ENCODE peak calls at places on chromosome 19, in six cellular contexts. K, V, W, M, B and D are unnamed samples.

GRCh38 chr19:17078038-17078919 is 2.7 kb downstream of the MYO9B start:
- DNase-seq in K (no peak), V (no peak), W (no peak), M (no peak), B (peak), D (no peak)

GRCh38 chr19:50214699-50215543 is 11.5 kb downstream of the MYH14 start:
- DNase-seq in K (peak), V (no peak), W (no peak), M (no peak), B (peak), D (no peak)

GRCh38 chr19:50658438-50659317 is 9.4 kb downstream of the C19orf81 start:
- DNase-seq in K (peak), V (no peak), W (peak), M (peak), B (peak), D (peak)

GRCh38 chr19:4955274-4955673 is 13.6 kb upstream of the KDM4B start:
- DNase-seq in K (no peak), V (no peak), W (no peak), M (no peak), B (no peak), D (no peak)

GRCh38 chr19:3984908-3985642 is at the start of gene EEF2:
- DNase-seq in K (peak), V (peak), W (peak), M (peak), B (peak), D (peak)

GRCh38 chr19:49214701-49215100 is 57.1 kb downstream of the TRPM4 start:
- DNase-seq in K (no peak), V (no peak), W (no peak), M (no peak), B (no peak), D (no peak)

GRCh38 chr19:30001794-30002193 is 59.8 kb downstream of the URI1 start:
- DNase-seq in K (no peak), V (no peak), W (no peak), M (peak), B (no peak), D (no peak)

GRCh38 chr19:58558066-58558622 is at the start of gene UBE2M:
- DNase-seq in K (no peak), V (no peak), W (no peak), M (no peak), B (peak), D (peak)

GRCh38 chr19:46018729-46019251 is 4.1 kb downstream of the PGLYRP1 start:
- DNase-seq in K (no peak), V (no peak), W (no peak), M (no peak), B (no peak), D (no peak)

GRCh38 chr19:5281588-5281987 is 59.0 kb downstream of the PTPRS start:
- DNase-seq in K (no peak), V (no peak), W (no peak), M (no peak), B (no peak), D (no peak)

GRCh38 chr19:55283548-55284393 is at the start of gene BRSK1:
- DNase-seq in K (peak), V (no peak), W (peak), M (peak), B (peak), D (peak)

GRCh38 chr19:53612762-53613526 is 18.9 kb upstream of the DPRX start:
- DNase-seq in K (peak), V (no peak), W (no peak), M (no peak), B (peak), D (no peak)

GRCh38 chr19:35039881-35040456 is 1.6 kb upstream of the HPN start:
- DNase-seq in K (peak), V (no peak), W (no peak), M (no peak), B (no peak), D (no peak)

GRCh38 chr19:2976609-2977000 is 759 bp upstream of the TLE6 start:
- DNase-seq in K (no peak), V (no peak), W (no peak), M (no peak), B (peak), D (no peak)

GRCh38 chr19:20968092-20968491 is 45.0 kb downstream of the ZNF85 start:
- DNase-seq in K (no peak), V (no peak), W (no peak), M (no peak), B (no peak), D (no peak)

GRCh38 chr19:38731654-38732301 is 12.5 kb downstream of the CAPN12 start:
- DNase-seq in K (no peak), V (no peak), W (no peak), M (no peak), B (no peak), D (no peak)

GRCh38 chr19:38733493-38734175 is 10.6 kb downstream of the CAPN12 start:
- DNase-seq in K (no peak), V (no peak), W (no peak), M (no peak), B (no peak), D (no peak)

GRCh38 chr19:38734426-38735256 is 9.6 kb downstream of the CAPN12 start:
- DNase-seq in K (no peak), V (no peak), W (no peak), M (no peak), B (peak), D (no peak)

GRCh38 chr19:38734176-38734425 is 10.2 kb downstream of the CAPN12 start:
- DNase-seq in K (no peak), V (no peak), W (no peak), M (no peak), B (no peak), D (no peak)

GRCh38 chr19:38733241-38733492 is 11.1 kb downstream of the CAPN12 start:
- DNase-seq in K (no peak), V (no peak), W (no peak), M (no peak), B (no peak), D (no peak)
- H3K4me2 ChIP-seq in K (no peak), V (no peak), W (no peak), M (no peak), B (no peak), D (no peak)

GRCh38 chr19:10554760-10555612 is 10.8 kb downstream of the KRI1 start:
- DNase-seq in K (no peak), V (peak), W (no peak), M (no peak), B (no peak), D (no peak)

GRCh38 chr19:10553943-10554381 is 10.3 kb downstream of the ATG4D start:
- DNase-seq in K (no peak), V (peak), W (no peak), M (no peak), B (no peak), D (peak)

GRCh38 chr19:10557603-10558197 is 8.1 kb downstream of the KRI1 start:
- DNase-seq in K (no peak), V (no peak), W (no peak), M (no peak), B (no peak), D (no peak)

GRCh38 chr19:10553087-10553667 is 9.5 kb downstream of the ATG4D start:
- DNase-seq in K (no peak), V (no peak), W (no peak), M (no peak), B (no peak), D (peak)

GRCh38 chr19:10555613-10555979 is 10.2 kb downstream of the KRI1 start:
- DNase-seq in K (no peak), V (no peak), W (no peak), M (no peak), B (no peak), D (no peak)
- H3K4me2 ChIP-seq in K (no peak), V (peak), W (no peak), M (no peak), B (no peak), D (peak)

DNA sequence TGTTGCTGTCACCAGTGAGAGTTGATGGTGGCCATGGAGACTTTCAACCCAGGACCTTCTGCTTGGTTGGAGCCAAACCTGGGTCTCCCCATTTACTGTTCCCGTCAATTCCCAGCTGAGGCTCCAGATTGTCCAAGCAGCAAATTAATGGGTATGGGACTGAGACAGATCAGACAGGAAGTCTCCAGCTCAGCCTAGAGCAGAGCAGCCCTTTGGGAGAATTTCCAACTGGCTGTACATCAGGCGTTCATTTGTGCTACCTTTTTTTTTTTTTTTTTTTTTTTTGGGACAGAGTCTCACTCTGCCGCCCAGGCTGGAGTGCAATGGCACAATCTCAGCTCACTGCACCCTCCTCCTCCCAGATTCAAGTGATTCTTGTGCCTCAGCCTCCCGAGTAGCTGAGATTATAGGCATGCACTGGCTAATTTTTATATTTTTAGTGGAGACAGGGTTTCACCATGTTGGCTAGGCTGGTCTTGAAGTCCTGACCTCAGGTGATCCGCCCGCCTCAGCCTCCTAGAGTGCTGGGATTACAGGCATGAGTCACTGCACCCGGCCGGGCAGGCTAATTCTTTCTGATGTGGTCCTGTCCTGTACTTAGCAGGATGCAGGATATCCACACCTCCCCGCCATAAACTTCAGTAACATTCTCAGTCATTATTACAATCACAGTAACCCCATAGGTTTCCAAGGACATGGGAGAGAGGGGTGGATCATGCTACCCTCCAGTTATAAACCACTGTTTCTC is 9.3 kb downstream of the MAP3K10 start:
- DNase-seq in K (no peak), V (no peak), W (no peak), M (no peak), B (no peak), D (no peak)
- H3K4me2 ChIP-seq in K (no peak), V (no peak), W (no peak), M (no peak), B (no peak), D (no peak)

GRCh38 chr19:18901503-18901890 is 5.5 kb upstream of the CERS1 start:
- DNase-seq in K (no peak), V (no peak), W (no peak), M (no peak), B (no peak), D (no peak)
- H3K4me2 ChIP-seq in K (no peak), V (no peak), W (no peak), M (no peak), B (no peak), D (no peak)

GRCh38 chr19:14496849-14497346 is 971 bp upstream of the GIPC1 start:
- DNase-seq in K (no peak), V (no peak), W (no peak), M (no peak), B (no peak), D (no peak)
- H3K4me2 ChIP-seq in K (peak), V (peak), W (no peak), M (peak), B (no peak), D (peak)

GRCh38 chr19:1491849-1492170 is 829 bp downstream of the REEP6 start:
- DNase-seq in K (no peak), V (no peak), W (no peak), M (no peak), B (no peak), D (no peak)
- H3K4me2 ChIP-seq in K (peak), V (peak), W (peak), M (no peak), B (no peak), D (peak)

GRCh38 chr19:39546599-39546998 is 6.6 kb upstream of the EID2 start:
- DNase-seq in K (no peak), V (peak), W (no peak), M (no peak), B (peak), D (no peak)
- H3K4me2 ChIP-seq in K (no peak), V (no peak), W (no peak), M (no peak), B (no peak), D (no peak)

DNA sequence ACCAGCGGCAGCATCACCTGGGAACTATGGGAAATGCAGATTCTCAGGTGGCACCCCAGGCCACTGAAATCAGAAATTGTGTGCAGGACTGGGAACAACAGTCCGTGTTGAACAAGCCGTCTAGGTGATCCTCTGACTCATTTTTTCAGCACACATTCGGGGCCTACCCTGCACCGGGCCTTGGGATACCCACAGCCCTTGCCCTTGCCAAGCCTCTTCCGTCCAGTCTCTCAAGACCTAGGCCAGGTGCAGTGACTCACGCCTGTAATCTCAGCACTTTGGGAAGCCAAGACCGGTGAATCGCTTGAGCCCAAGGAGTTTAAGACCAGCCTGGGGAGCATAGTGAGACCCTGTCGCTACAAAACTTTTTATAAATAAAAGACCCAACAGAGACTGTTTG is 18.3 kb downstream of the TGFB1 start:
- DNase-seq in K (no peak), V (no peak), W (no peak), M (no peak), B (no peak), D (no peak)
- H3K4me2 ChIP-seq in K (no peak), V (no peak), W (no peak), M (no peak), B (no peak), D (no peak)

GRCh38 chr19:43575156-43575950 is at the start of the genes PINLYP and XRCC1:
- DNase-seq in K (peak), V (peak), W (peak), M (peak), B (peak), D (peak)
- H3K4me2 ChIP-seq in K (peak), V (peak), W (peak), M (peak), B (peak), D (peak)

DNA sequence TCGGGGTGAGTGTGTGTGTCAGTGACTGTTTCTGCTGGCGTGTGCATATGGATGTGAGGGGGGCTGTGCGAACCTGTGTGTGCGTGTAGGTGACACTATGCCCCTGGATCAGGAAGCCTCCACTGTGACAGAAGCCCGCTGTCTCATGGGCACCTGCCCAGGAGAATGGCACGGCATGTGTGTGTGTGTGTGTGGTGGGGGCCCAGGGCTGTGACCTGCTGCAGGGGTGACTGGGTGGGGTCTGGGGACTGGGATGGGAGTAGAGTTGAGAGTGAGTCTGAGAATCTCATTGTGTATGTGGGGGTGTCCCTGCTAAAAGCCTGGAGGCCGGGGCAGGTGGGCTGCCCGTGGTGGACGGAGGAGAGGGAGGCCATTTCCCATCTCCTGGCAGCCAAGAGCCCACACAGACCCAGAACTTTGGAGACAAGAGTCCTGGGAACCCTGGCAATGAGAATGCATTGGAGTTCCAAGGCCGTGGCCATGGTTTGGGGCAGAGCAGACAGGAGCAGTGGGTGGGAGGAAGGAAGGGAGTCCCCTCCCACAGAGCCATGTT is 6.4 kb upstream of the TPM4 start:
- DNase-seq in K (no peak), V (no peak), W (no peak), M (no peak), B (no peak), D (no peak)
- H3K4me2 ChIP-seq in K (no peak), V (peak), W (no peak), M (peak), B (no peak), D (no peak)